ENCODE peak calls at places on chromosomes 12 and 14, in ten cellular contexts. J, E, M, Y, T, D, S, H, X and V are unnamed samples.

GRCh38 chr12:659090-659683 is 4.1 kb downstream of the NINJ2 start:
- DNase-seq in J (no peak), E (peak), M (no peak), Y (no peak), T (no peak), D (no peak), S (no peak), H (no peak), X (no peak), V (no peak)

GRCh38 chr12:108143144-108143543 is 14.1 kb downstream of the WSCD2 start:
- DNase-seq in J (no peak), E (no peak), M (no peak), Y (no peak), T (no peak), D (no peak), S (no peak), H (no peak), X (no peak), V (no peak)

GRCh38 chr12:30719060-30719459 is 23.4 kb upstream of the IPO8 start:
- DNase-seq in J (peak), E (no peak), M (peak), Y (no peak), T (no peak), D (no peak), S (no peak), H (no peak), X (no peak), V (no peak)

GRCh38 chr12:89427508-89428156 is 75.3 kb upstream of the DUSP6 start:
- DNase-seq in J (no peak), E (no peak), M (no peak), Y (no peak), T (peak), D (no peak), S (no peak), H (no peak), X (no peak), V (peak)

GRCh38 chr14:103330536-103330935 is 3.5 kb upstream of the EIF5 start:
- DNase-seq in J (no peak), E (no peak), M (no peak), Y (no peak), T (peak), D (no peak), S (no peak), H (no peak), X (no peak), V (peak)

GRCh38 chr14:69048456-69048855 is 69.4 kb upstream of the ACTN1 start:
- DNase-seq in J (no peak), E (no peak), M (no peak), Y (no peak), T (peak), D (no peak), S (no peak), H (peak), X (no peak), V (no peak)

GRCh38 chr14:96184737-96185136 is 19.9 kb upstream of the BDKRB2 start:
- DNase-seq in J (no peak), E (no peak), M (no peak), Y (no peak), T (no peak), D (no peak), S (no peak), H (no peak), X (peak), V (no peak)

GRCh38 chr12:108826115-108826806 is 31.1 kb downstream of the SSH1 start:
- DNase-seq in J (peak), E (no peak), M (peak), Y (peak), T (peak), D (no peak), S (peak), H (peak), X (peak), V (peak)

GRCh38 chr12:93089805-93090569 is 160.9 kb upstream of the EEA1 start:
- DNase-seq in J (peak), E (no peak), M (peak), Y (no peak), T (peak), D (no peak), S (no peak), H (no peak), X (no peak), V (peak)

GRCh38 chr14:58002618-58003017 is 136.7 kb upstream of the SLC35F4 start:
- DNase-seq in J (no peak), E (no peak), M (no peak), Y (no peak), T (no peak), D (no peak), S (no peak), H (no peak), X (no peak), V (no peak)

GRCh38 chr12:87116778-87117177 is 860.6 kb upstream of the MGAT4C start:
- DNase-seq in J (no peak), E (no peak), M (no peak), Y (no peak), T (no peak), D (no peak), S (no peak), H (no peak), X (no peak), V (no peak)

GRCh38 chr14:64581817-64582216 is 32.1 kb downstream of the PPP1R36 start:
- DNase-seq in J (no peak), E (no peak), M (no peak), Y (no peak), T (no peak), D (no peak), S (no peak), H (no peak), X (no peak), V (no peak)

GRCh38 chr12:57488397-57489156 is 709 bp downstream of the MARS1 start:
- DNase-seq in J (no peak), E (no peak), M (no peak), Y (no peak), T (no peak), D (no peak), S (no peak), H (no peak), X (no peak), V (no peak)

GRCh38 chr12:89650239-89650638 is 58.4 kb downstream of the ATP2B1 start:
- DNase-seq in J (no peak), E (no peak), M (no peak), Y (no peak), T (no peak), D (no peak), S (no peak), H (no peak), X (no peak), V (no peak)

GRCh38 chr12:83320350-83320749 is 633.6 kb downstream of the TMTC2 start:
- DNase-seq in J (no peak), E (no peak), M (no peak), Y (no peak), T (peak), D (no peak), S (no peak), H (no peak), X (no peak), V (peak)

GRCh38 chr12:127260531-127260930 is 1006.4 kb upstream of the TMEM132C start:
- DNase-seq in J (no peak), E (no peak), M (no peak), Y (no peak), T (no peak), D (no peak), S (no peak), H (no peak), X (no peak), V (no peak)

GRCh38 chr12:52122904-52123303 is 43.4 kb downstream of the SMIM41 start:
- DNase-seq in J (no peak), E (no peak), M (no peak), Y (no peak), T (no peak), D (no peak), S (no peak), H (no peak), X (no peak), V (no peak)

GRCh38 chr12:62834406-62834805 is 100.5 kb downstream of the PPM1H start:
- DNase-seq in J (no peak), E (no peak), M (no peak), Y (no peak), T (no peak), D (no peak), S (no peak), H (peak), X (peak), V (no peak)

GRCh38 chr12:49332891-49333371 is 4.1 kb downstream of the C1QL4 start:
- DNase-seq in J (no peak), E (no peak), M (no peak), Y (no peak), T (no peak), D (no peak), S (no peak), H (no peak), X (no peak), V (no peak)

GRCh38 chr12:80041691-80042090 is 57.6 kb upstream of the OTOGL start:
- DNase-seq in J (no peak), E (no peak), M (no peak), Y (no peak), T (no peak), D (no peak), S (no peak), H (no peak), X (no peak), V (no peak)

GRCh38 chr14:37253905-37254304 is 56.2 kb downstream of the MIPOL1 start:
- DNase-seq in J (no peak), E (no peak), M (peak), Y (peak), T (no peak), D (no peak), S (no peak), H (peak), X (no peak), V (no peak)

GRCh38 chr14:23636317-23637211 is at the start of gene DHRS2:
- DNase-seq in J (no peak), E (no peak), M (no peak), Y (no peak), T (no peak), D (no peak), S (no peak), H (no peak), X (no peak), V (no peak)

GRCh38 chr12:42695490-42695995 is 106.0 kb upstream of the PRICKLE1 start:
- DNase-seq in J (no peak), E (no peak), M (no peak), Y (no peak), T (peak), D (no peak), S (no peak), H (no peak), X (no peak), V (peak)

GRCh38 chr14:76696791-76697190 is 64.5 kb upstream of the VASH1 start:
- DNase-seq in J (no peak), E (no peak), M (no peak), Y (no peak), T (no peak), D (no peak), S (no peak), H (no peak), X (no peak), V (no peak)

GRCh38 chr12:96248532-96248931 is 54.4 kb downstream of the ELK3 start:
- DNase-seq in J (no peak), E (no peak), M (no peak), Y (no peak), T (no peak), D (no peak), S (no peak), H (peak), X (no peak), V (no peak)

GRCh38 chr12:95796982-95797289 is 6.4 kb upstream of the NTN4 start:
- DNase-seq in J (no peak), E (no peak), M (no peak), Y (no peak), T (no peak), D (no peak), S (no peak), H (no peak), X (no peak), V (no peak)

GRCh38 chr12:124700810-124701594 is 133.6 kb upstream of the NCOR2 start:
- DNase-seq in J (no peak), E (no peak), M (no peak), Y (peak), T (no peak), D (no peak), S (no peak), H (peak), X (peak), V (no peak)

GRCh38 chr14:26841361-26841760 is 243.5 kb upstream of the NOVA1 start:
- DNase-seq in J (no peak), E (no peak), M (no peak), Y (no peak), T (no peak), D (no peak), S (no peak), H (no peak), X (no peak), V (no peak)

GRCh38 chr14:59215353-59215752 is 26.9 kb downstream of the DAAM1 start:
- DNase-seq in J (no peak), E (no peak), M (no peak), Y (peak), T (no peak), D (no peak), S (peak), H (peak), X (peak), V (no peak)

GRCh38 chr14:57692671-57693070 is 173.2 kb downstream of the SLC35F4 start:
- DNase-seq in J (no peak), E (no peak), M (peak), Y (no peak), T (peak), D (no peak), S (no peak), H (no peak), X (no peak), V (peak)

GRCh38 chr12:65892905-65893304 is 68.6 kb downstream of the HMGA2 start:
- DNase-seq in J (no peak), E (no peak), M (no peak), Y (no peak), T (no peak), D (no peak), S (peak), H (no peak), X (no peak), V (peak)

GRCh38 chr14:54606178-54606577 is 39.2 kb downstream of the SAMD4A start:
- DNase-seq in J (no peak), E (no peak), M (no peak), Y (peak), T (no peak), D (peak), S (no peak), H (no peak), X (peak), V (no peak)

GRCh38 chr12:127360580-127360979 is 906.4 kb upstream of the TMEM132C start:
- DNase-seq in J (no peak), E (no peak), M (no peak), Y (no peak), T (no peak), D (no peak), S (no peak), H (no peak), X (no peak), V (no peak)

GRCh38 chr14:33728010-33728498 is 222.8 kb downstream of the EGLN3 start:
- DNase-seq in J (no peak), E (no peak), M (no peak), Y (no peak), T (no peak), D (no peak), S (no peak), H (no peak), X (no peak), V (no peak)

GRCh38 chr14:23443881-23444280 is 8.4 kb upstream of the MYH7 start:
- DNase-seq in J (no peak), E (no peak), M (no peak), Y (no peak), T (no peak), D (no peak), S (no peak), H (no peak), X (no peak), V (no peak)

GRCh38 chr14:91388551-91388975 is 29.1 kb downstream of the CCDC88C start:
- DNase-seq in J (no peak), E (no peak), M (no peak), Y (no peak), T (no peak), D (no peak), S (no peak), H (no peak), X (no peak), V (peak)

GRCh38 chr14:65356327-65356836 is 56.1 kb upstream of the FUT8 start:
- DNase-seq in J (peak), E (no peak), M (peak), Y (no peak), T (no peak), D (no peak), S (no peak), H (no peak), X (no peak), V (no peak)

GRCh38 chr12:103313894-103314293 is 181.9 kb downstream of the C12orf42 start:
- DNase-seq in J (no peak), E (no peak), M (no peak), Y (no peak), T (no peak), D (no peak), S (no peak), H (no peak), X (no peak), V (no peak)